ENCODE peak calls at places on chromosome X, in six cellular contexts. Y is stimulated activated CD8-positive, alpha-beta memory T cell treated with anti-CD3 and anti-CD28 coated beads, Interleukin-2, amount 100 ng/mL, for 48 hours; U is T-helper 2 cell; N is OCI-LY7; O is fibroblast of pulmonary artery; W is RKO. K is an unnamed sample.

GRCh38 chrX:145405012-145405411 is 157.7 kb downstream of the SPANXN1 start:
- DNase-seq in Y (no peak), U (no peak), N (peak; percentile 17), O (peak; percentile 7), W (peak; percentile 43), K (no peak)

GRCh38 chrX:105765691-105766090 is 56.6 kb upstream of the NRK start:
- DNase-seq in Y (no peak), U (no peak), N (no peak), O (no peak), W (peak; percentile 5), K (peak; percentile 3)

GRCh38 chrX:118976599-118977340 is 2.4 kb downstream of the LONRF3 start:
- DNase-seq in Y (peak; percentile 2), U (no peak), N (peak; percentile 29), O (no peak), W (peak; percentile 32), K (no peak)

GRCh38 chrX:102765217-102765616 is 44.7 kb downstream of the GPRASP3 start:
- DNase-seq in Y (no peak), U (no peak), N (no peak), O (peak; percentile 88), W (peak; percentile 21), K (peak; percentile 48)

GRCh38 chrX:97119474-97120109 is 235.9 kb downstream of the RPA4 start:
- DNase-seq in Y (no peak), U (no peak), N (no peak), O (no peak), W (no peak), K (no peak)

GRCh38 chrX:87475793-87476192 is 41.8 kb upstream of the KLHL4 start:
- DNase-seq in Y (no peak), U (no peak), N (no peak), O (no peak), W (no peak), K (no peak)

GRCh38 chrX:53186363-53186762 is 38.6 kb downstream of the KDM5C start:
- DNase-seq in Y (peak; percentile 10), U (no peak), N (no peak), O (no peak), W (peak; percentile 53), K (no peak)

GRCh38 chrX:12308420-12308819 is 170.1 kb downstream of the FRMPD4 start:
- DNase-seq in Y (no peak), U (no peak), N (no peak), O (no peak), W (no peak), K (no peak)

GRCh38 chrX:108310511-108310910 is 127.7 kb downstream of the COL4A6 start:
- DNase-seq in Y (no peak), U (no peak), N (no peak), O (peak; percentile 57), W (no peak), K (no peak)

GRCh38 chrX:37697169-37697760 is 11.7 kb downstream of the XK start:
- DNase-seq in Y (no peak), U (no peak), N (no peak), O (no peak), W (no peak), K (no peak)

GRCh38 chrX:102968216-102968615 is 31.1 kb downstream of the RAB40AL start:
- DNase-seq in Y (no peak), U (no peak), N (no peak), O (no peak), W (no peak), K (no peak)

GRCh38 chrX:7586126-7586525 is 256.8 kb upstream of the VCX start:
- DNase-seq in Y (no peak), U (no peak), N (peak; percentile 35), O (peak; percentile 6), W (peak; percentile 38), K (no peak)

GRCh38 chrX:20067709-20068315 is 48.9 kb downstream of the MAP7D2 start:
- DNase-seq in Y (no peak), U (no peak), N (no peak), O (peak; percentile 75), W (peak; percentile 93), K (peak; percentile 53)

GRCh38 chrX:32644476-32644875 is 566.9 kb downstream of the DMD start:
- DNase-seq in Y (no peak), U (no peak), N (no peak), O (no peak), W (no peak), K (no peak)

GRCh38 chrX:129781134-129782014 is 1.6 kb downstream of the SASH3 start:
- DNase-seq in Y (peak; percentile 70), U (peak; percentile 64), N (peak; percentile 92), O (no peak), W (no peak), K (no peak)

GRCh38 chrX:153411255-153411987 is at the start of gene ZFP92:
- DNase-seq in Y (peak; percentile 5), U (peak; percentile 13), N (no peak), O (no peak), W (no peak), K (no peak)

GRCh38 chrX:102930990-102931756 is 5.9 kb upstream of the RAB40AL start:
- DNase-seq in Y (no peak), U (no peak), N (no peak), O (no peak), W (peak; percentile 55), K (no peak)

GRCh38 chrX:129984196-129984962 is 1.9 kb downstream of the BCORL1 start:
- DNase-seq in Y (no peak), U (peak; percentile 7), N (peak; percentile 14), O (no peak), W (no peak), K (no peak)

GRCh38 chrX:129831486-129831885 is 12.2 kb downstream of the ZDHHC9 start:
- DNase-seq in Y (no peak), U (no peak), N (no peak), O (no peak), W (no peak), K (no peak)

GRCh38 chrX:24023972-24024664 is 2.9 kb downstream of the KLHL15 start:
- DNase-seq in Y (no peak), U (no peak), N (peak; percentile 42), O (peak; percentile 26), W (peak; percentile 35), K (no peak)

GRCh38 chrX:23855569-23855968 is 52.2 kb downstream of the APOO start:
- DNase-seq in Y (no peak), U (no peak), N (no peak), O (no peak), W (no peak), K (no peak)

GRCh38 chrX:1357993-1358392 is 21.4 kb downstream of the IL3RA start:
- DNase-seq in Y (no peak), U (no peak), N (no peak), O (no peak), W (no peak), K (no peak)

GRCh38 chrX:24561121-24561520 is 86.0 kb downstream of the PCYT1B start:
- DNase-seq in Y (no peak), U (no peak), N (peak; percentile 44), O (peak; percentile 23), W (peak; percentile 20), K (no peak)

GRCh38 chrX:66030505-66031317 is 9.2 kb downstream of the VSIG4 start:
- DNase-seq in Y (no peak), U (no peak), N (peak; percentile 55), O (peak; percentile 41), W (no peak), K (no peak)

GRCh38 chrX:119429471-119429870 is 30.3 kb downstream of the SLC25A43 start:
- DNase-seq in Y (no peak), U (no peak), N (no peak), O (no peak), W (no peak), K (no peak)

GRCh38 chrX:65502618-65503017 is 32.0 kb downstream of the LAS1L start:
- DNase-seq in Y (no peak), U (no peak), N (no peak), O (no peak), W (no peak), K (no peak)

GRCh38 chrX:103554687-103555417 is 30.5 kb upstream of the TCEAL4 start:
- DNase-seq in Y (peak; percentile 35), U (peak; percentile 31), N (peak; percentile 78), O (no peak), W (no peak), K (no peak)

GRCh38 chrX:154595559-154595958 is 10.6 kb downstream of the CTAG1A start:
- DNase-seq in Y (no peak), U (no peak), N (no peak), O (no peak), W (no peak), K (no peak)

GRCh38 chrX:19535481-19535880 is 20.2 kb upstream of the MAP3K15 start:
- DNase-seq in Y (no peak), U (no peak), N (peak; percentile 26), O (peak; percentile 46), W (peak; percentile 68), K (peak; percentile 1)

GRCh38 chrX:16191605-16192004 is 24.3 kb downstream of the MAGEB17 start:
- DNase-seq in Y (no peak), U (no peak), N (no peak), O (no peak), W (no peak), K (no peak)

GRCh38 chrX:106898462-106898861 is 4.7 kb downstream of the RIPPLY1 start:
- DNase-seq in Y (no peak), U (no peak), N (peak; percentile 53), O (peak; percentile 73), W (peak; percentile 72), K (no peak)

GRCh38 chrX:120426599-120426998 is 42.5 kb downstream of the LAMP2 start:
- DNase-seq in Y (no peak), U (no peak), N (no peak), O (peak; percentile 12), W (no peak), K (no peak)

GRCh38 chrX:104118765-104119164 is 6.4 kb downstream of the ZCCHC18 start:
- DNase-seq in Y (no peak), U (no peak), N (no peak), O (no peak), W (no peak), K (no peak)

GRCh38 chrX:19673334-19674040 is 158.2 kb upstream of the MAP3K15 start:
- DNase-seq in Y (no peak), U (no peak), N (no peak), O (peak; percentile 95), W (peak; percentile 26), K (peak; percentile 94)

GRCh38 chrX:47221756-47222155 is 3.3 kb downstream of the CDK16 start:
- DNase-seq in Y (no peak), U (no peak), N (no peak), O (no peak), W (no peak), K (no peak)

GRCh38 chrX:776061-776460 is 145.5 kb downstream of the SHOX start:
- DNase-seq in Y (no peak), U (no peak), N (no peak), O (no peak), W (no peak), K (no peak)

GRCh38 chrX:104510801-104511200 is 55.2 kb upstream of the IL1RAPL2 start:
- DNase-seq in Y (no peak), U (no peak), N (no peak), O (no peak), W (no peak), K (no peak)

GRCh38 chrX:16839224-16839851 is 30.8 kb downstream of the RBBP7 start:
- DNase-seq in Y (no peak), U (no peak), N (no peak), O (no peak), W (no peak), K (no peak)

GRCh38 chrX:41090568-41091238 is 5.5 kb downstream of the USP9X start:
- DNase-seq in Y (no peak), U (no peak), N (no peak), O (no peak), W (no peak), K (no peak)

GRCh38 chrX:70479197-70479969 is 34.7 kb downstream of the DLG3 start:
- DNase-seq in Y (no peak), U (no peak), N (no peak), O (peak; percentile 65), W (peak; percentile 40), K (peak; percentile 33)